ENCODE peak calls at places on chromosomes 13 and 19, in ten cellular contexts. C, B, E, D, M, P, J, S, O and X are unnamed samples.

GRCh38 chr19:35063940-35064818 is 22.7 kb downstream of the HPN start:
- DNase-seq in E (no peak), P (no peak), D (no peak), B (no peak), C (peak), O (peak), J (no peak), M (peak), S (no peak), X (peak)

GRCh38 chr13:59384154-59384553 is 779.6 kb downstream of the DIAPH3 start:
- DNase-seq in D (no peak), M (no peak), P (no peak), B (no peak), S (no peak), C (no peak), E (no peak), O (no peak), J (no peak), X (no peak)

GRCh38 chr13:21234537-21234936 is 58.1 kb downstream of the MRPL57 start:
- DNase-seq in J (peak), B (no peak), D (no peak), P (peak), C (no peak), E (no peak), O (no peak), S (no peak), M (no peak), X (no peak)

GRCh38 chr19:51503428-51503827 is 1.8 kb upstream of the SIGLEC12 start:
- DNase-seq in J (no peak), D (no peak), C (no peak), P (no peak), E (no peak), S (no peak), B (no peak), M (no peak), O (no peak), X (no peak)

GRCh38 chr13:28056970-28057712 is 43.2 kb downstream of the FLT3 start:
- DNase-seq in D (no peak), P (no peak), B (no peak), E (no peak), M (no peak), S (no peak), C (no peak), O (no peak), J (no peak), X (no peak)

GRCh38 chr19:5949792-5950305 is 28.1 kb downstream of the RANBP3 start:
- DNase-seq in E (no peak), O (peak), J (no peak), P (peak), B (no peak), S (no peak), C (no peak), D (no peak), M (no peak), X (no peak)

GRCh38 chr19:38268539-38268938 is 4.2 kb downstream of the SPINT2 start:
- DNase-seq in P (no peak), B (no peak), O (no peak), S (no peak), M (no peak), J (no peak), D (no peak), C (no peak), E (no peak), X (no peak)

GRCh38 chr13:32938907-32939306 is 77.3 kb upstream of the KL start:
- DNase-seq in O (no peak), B (no peak), S (no peak), E (no peak), P (no peak), J (no peak), D (no peak), C (peak), M (peak), X (peak)

GRCh38 chr13:98199480-98199879 is 22.4 kb upstream of the RNF113B start:
- DNase-seq in E (no peak), D (no peak), M (no peak), B (no peak), C (no peak), S (no peak), O (no peak), J (no peak), P (no peak), X (no peak)

GRCh38 chr13:27007166-27007565 is 164.4 kb downstream of the USP12 start:
- DNase-seq in D (no peak), E (no peak), O (no peak), M (no peak), S (no peak), B (no peak), J (peak), C (no peak), P (no peak), X (no peak)

GRCh38 chr13:97798836-97799235 is 154.6 kb upstream of the IPO5 start:
- DNase-seq in B (no peak), D (no peak), M (no peak), S (no peak), C (no peak), P (no peak), J (no peak), O (no peak), E (no peak), X (no peak)

GRCh38 chr19:38009650-38010229 is 102.7 kb downstream of the SIPA1L3 start:
- DNase-seq in B (no peak), D (no peak), J (no peak), S (no peak), C (no peak), O (no peak), E (no peak), P (no peak), M (no peak), X (no peak)

GRCh38 chr13:19618925-19619324 is 14.5 kb upstream of the MPHOSPH8 start:
- DNase-seq in D (no peak), M (no peak), S (no peak), O (no peak), P (no peak), E (no peak), C (no peak), J (no peak), B (no peak), X (peak)

GRCh38 chr19:28793391-28794168 is 419.4 kb downstream of the UQCRFS1 start:
- DNase-seq in J (no peak), E (no peak), C (no peak), S (no peak), M (no peak), P (peak), B (no peak), D (no peak), O (no peak), X (no peak)

GRCh38 chr13:97127842-97128241 is 94.3 kb upstream of the MBNL2 start:
- DNase-seq in P (no peak), S (no peak), C (no peak), D (no peak), B (no peak), J (no peak), E (no peak), O (no peak), M (no peak), X (no peak)

GRCh38 chr13:104936304-104936703 is 1599.2 kb downstream of the EFNB2 start:
- DNase-seq in S (no peak), J (no peak), O (no peak), C (no peak), M (no peak), E (no peak), P (no peak), D (no peak), B (no peak), X (no peak)

GRCh38 chr19:55289117-55289796 is 5.5 kb downstream of the BRSK1 start:
- DNase-seq in P (no peak), O (no peak), D (no peak), J (no peak), C (no peak), S (no peak), M (no peak), B (no peak), E (no peak), X (no peak)

GRCh38 chr13:35255241-35255640 is 221.2 kb downstream of the MAB21L1 start:
- DNase-seq in E (no peak), S (no peak), D (no peak), M (no peak), C (no peak), J (no peak), P (no peak), O (no peak), B (no peak), X (no peak)

GRCh38 chr13:35256459-35257148 is 219.9 kb downstream of the MAB21L1 start:
- DNase-seq in E (no peak), J (no peak), S (no peak), O (no peak), D (no peak), B (no peak), P (no peak), M (no peak), C (no peak), X (no peak)

DNA sequence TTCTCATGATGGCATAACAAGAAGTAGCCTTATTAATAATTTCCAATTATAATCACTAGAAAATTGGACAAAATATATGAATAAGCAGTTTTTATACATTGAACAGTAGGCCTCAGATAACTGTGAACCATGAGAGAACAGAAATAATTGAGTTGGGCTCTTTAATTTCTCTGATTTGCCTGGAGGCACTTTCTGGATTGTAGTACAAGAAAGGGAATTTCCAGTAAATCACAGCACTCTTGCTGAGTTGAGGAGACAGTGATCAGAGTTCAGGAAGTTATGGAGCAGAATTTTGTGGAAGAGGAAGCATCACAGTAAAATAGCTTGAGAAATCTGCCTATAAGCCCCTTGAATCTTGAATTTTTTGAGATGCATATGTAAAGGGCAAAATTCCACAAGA is 216.2 kb downstream of the MAB21L1 start:
- DNase-seq in E (no peak), S (no peak), M (no peak), J (no peak), P (no peak), C (no peak), D (no peak), B (no peak), O (no peak), X (no peak)
- H3K27ac ChIP-seq in E (no peak), S (no peak), M (no peak), J (no peak), P (no peak), C (no peak), D (no peak), B (no peak), O (no peak), X (no peak)

GRCh38 chr19:7426986-7427385 is 61.8 kb downstream of the PEX11G start:
- DNase-seq in O (no peak), E (no peak), S (no peak), D (no peak), P (no peak), J (no peak), B (no peak), M (no peak), C (no peak), X (no peak)

GRCh38 chr19:7434391-7434790 is 54.4 kb downstream of the PEX11G start:
- DNase-seq in B (no peak), E (no peak), S (no peak), C (no peak), O (no peak), J (no peak), P (no peak), M (no peak), D (no peak), X (no peak)

GRCh38 chr19:7427944-7428343 is 60.9 kb downstream of the PEX11G start:
- DNase-seq in M (no peak), C (peak), D (no peak), O (no peak), E (no peak), B (no peak), J (no peak), P (no peak), S (no peak), X (no peak)

GRCh38 chr19:7428651-7429113 is 60.2 kb downstream of the PEX11G start:
- DNase-seq in E (no peak), D (no peak), M (no peak), S (no peak), O (no peak), J (no peak), P (no peak), B (no peak), C (no peak), X (no peak)
- H3K27ac ChIP-seq in E (no peak), D (no peak), M (peak), S (no peak), O (no peak), J (no peak), P (no peak), B (no peak), C (no peak), X (no peak)

GRCh38 chr13:76759877-76760276 is 126.3 kb downstream of the KCTD12 start:
- DNase-seq in D (no peak), P (no peak), J (no peak), S (no peak), B (no peak), C (peak), O (no peak), M (no peak), E (no peak), X (peak)

GRCh38 chr13:76764429-76764828 is 121.8 kb downstream of the KCTD12 start:
- DNase-seq in P (peak), M (no peak), E (no peak), J (peak), B (no peak), S (no peak), O (peak), C (no peak), D (peak), X (peak)

GRCh38 chr13:76764916-76765315 is 121.3 kb downstream of the KCTD12 start:
- DNase-seq in M (no peak), O (no peak), C (no peak), J (no peak), E (no peak), B (no peak), P (no peak), D (no peak), S (no peak), X (no peak)

GRCh38 chr13:76758738-76759137 is 127.5 kb downstream of the KCTD12 start:
- DNase-seq in C (no peak), P (no peak), B (no peak), D (no peak), J (no peak), S (no peak), O (no peak), E (no peak), M (peak), X (peak)

GRCh38 chr13:76762731-76763130 is 123.5 kb downstream of the KCTD12 start:
- DNase-seq in S (no peak), M (no peak), O (no peak), P (peak), J (no peak), E (no peak), D (no peak), B (no peak), C (no peak), X (no peak)
- H3K27ac ChIP-seq in S (no peak), M (no peak), O (no peak), P (peak), J (no peak), E (no peak), D (no peak), B (no peak), C (no peak), X (no peak)

DNA sequence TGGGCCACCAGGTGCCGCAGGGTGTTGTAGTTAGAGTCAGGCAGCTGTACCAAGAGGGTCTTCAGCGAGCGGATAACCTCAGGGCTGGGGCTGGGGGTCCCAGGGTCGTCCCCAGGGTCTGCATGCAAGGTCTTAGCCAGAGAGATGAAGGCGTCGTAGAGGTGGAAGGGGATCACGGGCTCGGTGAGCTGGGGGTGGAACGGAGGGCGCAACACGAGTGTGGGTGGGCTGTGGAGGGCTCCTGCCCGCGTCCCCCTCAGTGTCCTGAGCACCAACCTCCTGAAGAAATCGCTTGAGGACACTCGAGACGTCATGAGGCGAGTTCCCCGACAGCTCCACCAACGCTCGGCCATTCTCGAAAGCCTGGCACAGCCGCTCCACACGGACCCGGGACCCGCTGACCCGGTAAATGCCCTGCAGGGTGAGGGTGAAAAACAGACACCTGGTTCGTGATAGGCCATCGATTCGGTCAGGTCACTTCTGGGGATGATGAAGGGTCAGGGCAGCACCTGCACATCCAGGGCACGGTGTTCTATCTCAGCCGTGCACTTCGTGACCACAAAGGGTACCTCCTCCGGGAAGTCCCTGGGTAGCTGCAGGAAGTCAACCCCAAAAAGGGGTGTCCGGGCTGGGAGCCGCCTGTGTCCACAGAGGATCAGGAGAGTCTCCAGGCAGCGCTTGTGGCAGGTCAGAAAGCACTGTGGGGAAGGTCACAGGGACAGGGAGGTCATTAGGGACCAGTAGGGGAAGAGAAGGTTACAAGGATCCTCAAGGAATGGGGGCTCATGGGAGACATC is 6.7 kb upstream of the LPAR2 start:
- DNase-seq in P (no peak), J (no peak), D (no peak), E (no peak), M (no peak), B (no peak), S (no peak), O (no peak), C (no peak), X (no peak)
- H3K27ac ChIP-seq in P (no peak), J (no peak), D (no peak), E (no peak), M (no peak), B (no peak), S (no peak), O (no peak), C (no peak), X (no peak)

DNA sequence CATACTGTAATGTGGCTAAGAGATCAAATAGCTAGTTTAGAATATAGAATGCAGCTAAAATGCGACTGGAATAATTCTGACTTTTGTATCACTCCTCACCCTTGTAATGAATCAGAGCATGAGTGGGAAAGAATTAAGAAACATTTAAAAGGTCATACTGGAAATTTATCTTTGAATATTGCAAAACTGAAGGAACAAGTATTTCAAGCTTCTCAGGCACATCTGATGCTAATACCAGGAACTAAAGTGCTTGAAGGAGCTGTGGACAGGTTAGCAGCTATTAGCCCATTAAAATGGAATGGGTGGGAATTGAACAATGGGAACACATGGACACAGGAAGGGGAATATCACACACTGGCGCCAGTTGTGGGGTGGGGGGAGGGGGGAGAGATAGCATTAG is 144.2 kb upstream of the ZNF91 start:
- DNase-seq in M (no peak), C (no peak), J (no peak), D (no peak), B (no peak), E (no peak), S (no peak), P (no peak), O (no peak), X (no peak)
- H3K27ac ChIP-seq in M (no peak), C (no peak), J (no peak), D (no peak), B (no peak), E (no peak), S (peak), P (no peak), O (no peak), X (no peak)

DNA sequence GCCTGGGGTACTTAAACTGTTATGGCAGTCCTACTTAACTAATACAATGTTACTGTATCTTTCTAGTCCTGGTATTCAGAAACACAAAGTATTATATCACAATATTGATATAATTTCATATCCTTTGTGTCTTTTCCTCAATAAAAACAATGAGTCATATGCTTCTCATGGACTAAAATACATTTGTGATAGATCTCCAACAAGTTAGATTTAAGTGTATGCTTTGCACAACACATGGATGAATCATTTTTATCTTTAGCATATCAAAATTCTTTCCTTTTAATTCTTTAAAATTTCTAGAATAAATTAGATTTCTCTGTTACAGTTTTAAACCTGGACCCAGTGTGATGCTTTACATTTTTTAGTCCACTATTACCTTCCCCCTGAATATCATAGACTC is 1357.8 kb upstream of the ATXN8OS start:
- DNase-seq in J (no peak), E (no peak), P (no peak), B (no peak), O (no peak), S (no peak), C (peak), D (no peak), M (no peak), X (no peak)
- H3K27ac ChIP-seq in J (no peak), E (no peak), P (no peak), B (no peak), O (no peak), S (no peak), C (no peak), D (no peak), M (no peak), X (no peak)

GRCh38 chr19:12364391-12365093 is 941 bp downstream of the ZNF442 start:
- DNase-seq in M (peak), S (no peak), D (peak), P (peak), O (peak), C (peak), B (no peak), J (peak), E (no peak), X (peak)
- H3K27ac ChIP-seq in M (peak), S (no peak), D (peak), P (peak), O (peak), C (no peak), B (no peak), J (peak), E (peak), X (no peak)

DNA sequence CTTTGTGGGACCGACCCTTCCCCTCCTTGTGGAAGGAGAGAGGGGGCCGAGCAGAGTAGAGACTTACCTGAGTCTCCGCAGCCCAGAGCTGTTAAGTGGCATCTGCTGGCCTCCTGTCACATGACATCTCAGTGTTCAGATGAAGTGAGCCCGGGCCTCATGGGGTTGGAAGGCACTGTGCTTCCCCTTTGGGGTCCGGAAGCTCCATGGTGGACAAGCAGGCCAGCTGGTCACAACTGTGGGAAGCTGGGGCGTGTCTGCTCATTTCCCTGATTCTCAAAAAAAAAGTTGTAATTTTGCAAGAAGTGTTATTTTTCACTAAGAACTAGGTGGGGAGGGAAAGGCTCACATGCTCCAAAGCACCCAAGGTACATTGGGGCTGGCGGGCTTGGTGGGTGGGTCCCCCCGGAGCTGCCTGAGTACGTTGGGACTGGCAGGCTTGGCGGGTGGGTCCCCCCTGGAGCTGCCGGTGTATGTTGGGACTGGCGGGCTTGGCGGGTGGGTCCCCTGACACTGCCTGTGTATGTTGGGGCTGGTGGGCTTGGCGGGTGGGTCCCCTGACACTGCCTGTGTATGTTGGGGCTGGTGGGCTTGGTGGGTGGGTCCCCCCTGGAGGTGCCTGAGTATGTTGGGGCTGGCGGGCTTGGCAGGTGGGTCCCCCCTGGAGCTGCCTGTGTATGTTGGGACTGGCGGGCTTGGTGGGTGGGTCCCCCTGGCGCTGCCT is 18.2 kb upstream of the DCUN1D2 start:
- DNase-seq in O (peak), B (no peak), E (no peak), S (no peak), C (no peak), M (no peak), D (no peak), P (peak), J (peak), X (no peak)
- H3K27ac ChIP-seq in O (no peak), B (no peak), E (no peak), S (no peak), C (no peak), M (no peak), D (no peak), P (no peak), J (no peak), X (no peak)

GRCh38 chr19:45305007-45305406 is 17.7 kb downstream of the CKM start:
- DNase-seq in E (no peak), O (no peak), B (no peak), J (no peak), M (no peak), S (no peak), C (no peak), D (no peak), P (no peak), X (no peak)
- H3K27ac ChIP-seq in E (no peak), O (no peak), B (no peak), J (no peak), M (no peak), S (no peak), C (no peak), D (no peak), P (no peak), X (no peak)

GRCh38 chr19:15788594-15789270 is 1.3 kb downstream of the OR10H5 start:
- DNase-seq in C (no peak), B (no peak), E (no peak), P (no peak), O (no peak), S (no peak), M (no peak), J (no peak), D (no peak), X (no peak)
- H3K27ac ChIP-seq in C (no peak), B (no peak), E (no peak), P (no peak), O (no peak), S (no peak), M (no peak), J (no peak), D (no peak), X (no peak)